ENCODE peak calls at places on chromosome 6, in nine cellular contexts. S is PC-3, E is tibial artery, M is endodermal cell, N is cardiac muscle cell, V is Peyer's patch, I is lower lobe of right lung, O is H9, U is esophagus muscularis mucosa. T is an unnamed sample.

GRCh38 chr6:39791850-39792500 is at the start of gene DAAM2:
- DNase-seq in S (no peak), E (peak), M (peak), N (peak), V (peak), I (peak), O (peak), U (peak), T (peak)

GRCh38 chr6:165632194-165632593 is 30.8 kb downstream of the PDE10A start:
- DNase-seq in S (no peak), E (no peak), M (no peak), N (peak), V (no peak), I (no peak), O (no peak), U (no peak), T (no peak)

GRCh38 chr6:1678201-1678600 is 68.5 kb downstream of the FOXC1 start:
- DNase-seq in S (no peak), E (no peak), M (peak), N (no peak), V (no peak), I (no peak), O (no peak), U (no peak), T (no peak)

GRCh38 chr6:160462551-160463109 is 114.5 kb downstream of the SLC22A3 start:
- DNase-seq in S (peak), E (no peak), M (no peak), N (peak), V (peak), I (no peak), O (no peak), U (peak), T (no peak)

GRCh38 chr6:28597924-28598323 is 72.2 kb downstream of the GPX5 start:
- DNase-seq in S (peak), E (no peak), M (peak), N (no peak), V (no peak), I (no peak), O (no peak), U (no peak), T (no peak)

GRCh38 chr6:54291738-54292137 is 16.5 kb upstream of the TINAG start:
- DNase-seq in S (peak), E (no peak), M (no peak), N (peak), V (no peak), I (no peak), O (no peak), U (no peak), T (no peak)

GRCh38 chr6:129709451-129709908 is 497 bp downstream of the ARHGAP18 start:
- DNase-seq in S (peak), E (no peak), M (no peak), N (peak), V (no peak), I (no peak), O (no peak), U (no peak), T (no peak)

GRCh38 chr6:145339089-145339488 is 396.2 kb downstream of the EPM2A start:
- DNase-seq in S (peak), E (no peak), M (no peak), N (no peak), V (no peak), I (no peak), O (no peak), U (no peak), T (no peak)

GRCh38 chr6:129895692-129896091 is 34.6 kb upstream of the TMEM244 start:
- DNase-seq in S (peak), E (no peak), M (no peak), N (no peak), V (no peak), I (no peak), O (no peak), U (no peak), T (no peak)

DNA sequence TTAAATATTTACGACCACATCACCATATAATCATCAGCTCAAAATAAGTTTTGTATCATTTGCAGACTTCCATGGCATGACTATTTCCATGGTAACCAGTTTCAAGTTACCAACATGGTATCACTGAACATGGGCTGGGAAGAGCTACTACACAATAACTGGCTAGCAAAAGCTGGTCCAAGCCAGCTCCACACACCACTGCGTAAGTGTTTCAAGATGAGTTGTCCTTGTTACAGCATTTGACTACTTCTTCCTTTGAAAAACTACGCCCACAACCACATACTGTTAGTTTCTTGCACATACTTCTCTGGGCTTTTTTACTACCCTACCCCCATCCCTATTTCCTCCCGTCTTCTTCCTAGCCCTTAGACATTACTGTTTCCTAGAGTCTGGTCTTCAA is 8.5 kb downstream of the CD164 start:
- DNase-seq in S (no peak), E (no peak), M (no peak), N (no peak), V (no peak), I (no peak), O (no peak), U (no peak), T (no peak)
- H3K27ac ChIP-seq in S (no peak), E (no peak), M (no peak), N (no peak), V (no peak), I (no peak), O (no peak), U (no peak), T (no peak)

GRCh38 chr6:7899046-7899888 is 11.3 kb downstream of the TXNDC5 start:
- DNase-seq in S (peak), E (no peak), M (peak), N (no peak), V (peak), I (no peak), O (no peak), U (no peak), T (peak)
- TF ChIP-seq CTCF in S (peak), E (no peak), M (peak), N (no peak), V (peak), I (no peak), O (peak), U (no peak), T (no peak)

GRCh38 chr6:33585403-33586107 is 5.5 kb upstream of the BAK1 start:
- DNase-seq in S (peak), E (peak), M (peak), N (peak), V (peak), I (peak), O (peak), U (peak), T (peak)
- H3K27ac ChIP-seq in S (no peak), E (no peak), M (no peak), N (no peak), V (no peak), I (peak), O (no peak), U (no peak), T (no peak)

GRCh38 chr6:108780784-108781183 is 67.4 kb upstream of the ARMC2 start:
- DNase-seq in S (no peak), E (no peak), M (no peak), N (no peak), V (no peak), I (no peak), O (no peak), U (no peak), T (no peak)

GRCh38 chr6:108779521-108779920 is 68.7 kb upstream of the ARMC2 start:
- DNase-seq in S (no peak), E (no peak), M (no peak), N (no peak), V (no peak), I (no peak), O (no peak), U (peak), T (no peak)

GRCh38 chr6:108782231-108783041 is 65.8 kb upstream of the ARMC2 start:
- DNase-seq in S (peak), E (peak), M (peak), N (peak), V (peak), I (peak), O (peak), U (peak), T (peak)

GRCh38 chr6:108778421-108779186 is 69.6 kb upstream of the ARMC2 start:
- DNase-seq in S (no peak), E (no peak), M (no peak), N (no peak), V (no peak), I (no peak), O (no peak), U (peak), T (no peak)

GRCh38 chr6:108781419-108782110 is 66.7 kb upstream of the ARMC2 start:
- DNase-seq in S (no peak), E (peak), M (peak), N (no peak), V (no peak), I (no peak), O (peak), U (peak), T (no peak)
- TF ChIP-seq CTCF in S (no peak), E (no peak), M (no peak), N (no peak), V (no peak), I (no peak), O (no peak), U (no peak), T (no peak)

DNA sequence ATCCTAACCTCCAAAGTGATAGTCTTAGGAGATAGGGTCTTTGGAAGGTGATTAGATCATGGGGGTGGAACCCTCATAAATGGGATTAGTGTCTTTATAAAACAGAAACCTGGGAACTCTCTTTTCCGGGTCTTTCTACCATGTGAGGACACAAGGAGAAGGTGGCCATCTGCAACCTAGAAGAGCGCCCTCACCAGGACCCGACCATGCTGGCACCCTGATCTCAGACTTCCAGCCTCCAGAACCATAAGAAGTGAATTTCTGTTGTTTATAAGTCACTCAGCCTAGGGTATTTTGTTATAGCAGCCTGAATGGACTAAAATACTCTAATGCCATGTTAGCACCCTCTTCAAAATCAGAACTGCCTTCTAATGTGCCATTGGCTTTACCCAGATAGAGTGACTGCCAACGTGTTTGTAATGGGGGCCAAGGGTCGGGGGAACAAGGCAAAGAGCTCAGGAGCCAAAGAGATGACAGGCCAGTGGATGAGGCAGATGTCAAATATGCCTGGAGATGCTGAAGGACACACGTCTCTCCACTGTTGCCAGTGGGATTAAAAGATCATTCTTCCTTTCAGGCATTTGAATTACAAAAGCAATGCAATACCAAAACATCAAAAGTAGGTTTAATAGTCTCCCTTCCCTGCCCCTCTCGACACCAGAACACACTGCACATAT is 21.0 kb downstream of the TUBB2B start:
- DNase-seq in S (no peak), E (no peak), M (peak), N (no peak), V (no peak), I (no peak), O (no peak), U (no peak), T (no peak)
- H3K27ac ChIP-seq in S (no peak), E (no peak), M (no peak), N (no peak), V (no peak), I (no peak), O (no peak), U (no peak), T (no peak)

GRCh38 chr6:109461733-109462526 is 6.4 kb upstream of the MICAL1 start:
- DNase-seq in S (peak), E (no peak), M (no peak), N (no peak), V (no peak), I (no peak), O (no peak), U (no peak), T (no peak)

GRCh38 chr6:109465772-109466171 is 10.2 kb upstream of the MICAL1 start:
- DNase-seq in S (no peak), E (no peak), M (no peak), N (no peak), V (no peak), I (peak), O (no peak), U (no peak), T (peak)

GRCh38 chr6:109467696-109468095 is 12.1 kb upstream of the MICAL1 start:
- DNase-seq in S (no peak), E (no peak), M (no peak), N (no peak), V (no peak), I (no peak), O (no peak), U (no peak), T (no peak)

GRCh38 chr6:109469591-109470189 is 13.3 kb downstream of the ZBTB24 start:
- DNase-seq in S (no peak), E (no peak), M (no peak), N (no peak), V (no peak), I (no peak), O (no peak), U (peak), T (no peak)

GRCh38 chr6:109466212-109466923 is 10.8 kb upstream of the MICAL1 start:
- DNase-seq in S (no peak), E (no peak), M (no peak), N (no peak), V (no peak), I (no peak), O (no peak), U (no peak), T (no peak)
- TF ChIP-seq CTCF in S (no peak), E (no peak), M (no peak), N (no peak), V (no peak), I (no peak), O (no peak), U (no peak), T (no peak)

GRCh38 chr6:104633125-104633524 is 226.6 kb downstream of the HACE1 start:
- DNase-seq in S (peak), E (no peak), M (no peak), N (peak), V (no peak), I (no peak), O (no peak), U (no peak), T (no peak)
- H3K27ac ChIP-seq in S (no peak), E (no peak), M (no peak), N (no peak), V (no peak), I (no peak), O (no peak), U (no peak), T (no peak)

GRCh38 chr6:170584181-170584953 is at the start of gene PDCD2:
- DNase-seq in S (peak), E (peak), M (peak), N (peak), V (peak), I (peak), O (peak), U (peak), T (peak)
- TF ChIP-seq CTCF in S (no peak), E (no peak), M (no peak), N (no peak), V (peak), I (no peak), O (no peak), U (no peak), T (no peak)

DNA sequence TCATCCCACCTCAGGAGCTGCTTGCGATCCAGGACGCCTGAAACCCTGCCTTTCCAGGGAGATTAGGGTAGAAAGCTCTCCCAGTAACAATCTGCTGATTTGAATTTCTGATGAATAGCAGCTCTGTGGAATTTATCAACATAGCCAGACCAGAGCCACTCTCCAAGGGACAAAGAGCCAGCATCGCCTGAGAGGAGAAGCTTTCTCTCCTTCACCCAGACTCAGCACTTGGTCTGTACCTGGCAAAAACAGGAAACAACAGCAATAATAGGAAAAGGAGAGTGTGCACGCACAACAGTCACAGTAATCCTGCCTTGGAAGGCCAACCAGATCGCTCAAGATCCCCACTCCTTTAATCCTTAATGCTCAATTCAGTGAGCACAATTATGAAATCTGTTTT is 22.3 kb upstream of the ROS1 start:
- DNase-seq in S (no peak), E (no peak), M (peak), N (peak), V (no peak), I (no peak), O (no peak), U (no peak), T (no peak)
- H3K27ac ChIP-seq in S (peak), E (no peak), M (no peak), N (no peak), V (no peak), I (no peak), O (no peak), U (no peak), T (peak)

DNA sequence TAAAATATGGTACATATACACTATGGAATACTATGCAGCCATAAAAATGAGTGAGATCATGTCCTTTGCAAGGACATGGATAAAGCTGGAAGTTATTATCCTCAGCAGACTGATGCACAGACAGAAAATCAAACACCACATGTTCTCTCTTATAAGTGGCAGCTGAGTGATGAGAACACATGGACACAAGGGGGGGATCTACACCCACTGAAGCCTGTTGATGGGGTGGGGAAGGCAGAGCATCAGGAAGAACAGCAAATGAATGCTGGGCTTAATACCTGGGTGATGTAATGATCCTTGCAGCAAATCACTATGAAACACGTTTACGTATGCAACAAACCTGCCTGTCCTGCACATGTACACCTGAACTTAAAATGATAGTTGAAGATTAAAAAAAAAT is 71.3 kb downstream of the MANEA start:
- DNase-seq in S (no peak), E (no peak), M (no peak), N (no peak), V (no peak), I (no peak), O (no peak), U (no peak), T (no peak)
- TF ChIP-seq CTCF in S (no peak), E (no peak), M (peak), N (no peak), V (no peak), I (no peak), O (peak), U (no peak), T (no peak)